ENCODE peak calls at places on chromosomes 16 and 17, in four cellular contexts. One of them, this sample, is unnamed.

GRCh38 chr17:78555741-78556401 is 21.3 kb downstream of the DNAH17 start:
- DNase-seq in OCI-LY7: no peak
- DNase-seq in heart right ventricle: no peak
- DNase-seq in Panc1: no peak
- DNase-seq in this sample: no peak

GRCh38 chr16:1296688-1297412 is 12.6 kb upstream of the UBE2I start:
- DNase-seq in OCI-LY7: peak; percentile 60
- DNase-seq in Panc1: peak; percentile 98
- DNase-seq in heart right ventricle: no peak
- DNase-seq in this sample: peak; percentile 39

GRCh38 chr17:82835122-82835521 is 4.7 kb downstream of the ZNF750 start:
- DNase-seq in heart right ventricle: no peak
- DNase-seq in Panc1: no peak
- DNase-seq in OCI-LY7: no peak
- DNase-seq in this sample: no peak

GRCh38 chr17:38571833-38572274 is 33.9 kb downstream of the SRCIN1 start:
- DNase-seq in OCI-LY7: no peak
- DNase-seq in Panc1: no peak
- DNase-seq in heart right ventricle: no peak
- DNase-seq in this sample: no peak

GRCh38 chr17:36544049-36544319 is 735 bp upstream of the GGNBP2 start:
- DNase-seq in Panc1: no peak
- DNase-seq in heart right ventricle: no peak
- DNase-seq in OCI-LY7: peak; percentile 72
- DNase-seq in this sample: peak; percentile 60

GRCh38 chr16:77723108-77723514 is 797 bp downstream of the NUDT7 start:
- DNase-seq in heart right ventricle: peak; percentile 16
- DNase-seq in OCI-LY7: peak; percentile 43
- DNase-seq in Panc1: no peak
- DNase-seq in this sample: peak; percentile 75

GRCh38 chr16:4696172-4696904 is 3.0 kb downstream of the NUDT16L1 start:
- DNase-seq in Panc1: no peak
- DNase-seq in heart right ventricle: peak; percentile 60
- DNase-seq in OCI-LY7: no peak
- DNase-seq in this sample: peak; percentile 59

GRCh38 chr17:71402661-71403141 is 718.1 kb upstream of the SOX9 start:
- DNase-seq in heart right ventricle: no peak
- DNase-seq in Panc1: no peak
- DNase-seq in OCI-LY7: no peak
- DNase-seq in this sample: no peak

GRCh38 chr16:66361604-66362135 is 4.8 kb upstream of the CDH5 start:
- DNase-seq in Panc1: no peak
- DNase-seq in heart right ventricle: no peak
- DNase-seq in OCI-LY7: no peak
- DNase-seq in this sample: no peak

GRCh38 chr17:31442860-31443259 is 51.4 kb downstream of the RAB11FIP4 start:
- DNase-seq in heart right ventricle: no peak
- DNase-seq in Panc1: no peak
- DNase-seq in OCI-LY7: no peak
- DNase-seq in this sample: peak; percentile 78

GRCh38 chr16:66649636-66650205 is 45.2 kb downstream of the CMTM3 start:
- DNase-seq in heart right ventricle: no peak
- DNase-seq in Panc1: no peak
- DNase-seq in OCI-LY7: no peak
- DNase-seq in this sample: no peak

GRCh38 chr17:75356260-75356937 is 49.1 kb downstream of the GRB2 start:
- DNase-seq in Panc1: no peak
- DNase-seq in heart right ventricle: no peak
- DNase-seq in OCI-LY7: no peak
- DNase-seq in this sample: no peak

GRCh38 chr17:60463157-60463820 is 41.0 kb downstream of the CHCT1 start:
- DNase-seq in OCI-LY7: no peak
- DNase-seq in heart right ventricle: no peak
- DNase-seq in Panc1: no peak
- DNase-seq in this sample: no peak

GRCh38 chr16:4517812-4518211 is 20.8 kb downstream of the CDIP1 start:
- DNase-seq in Panc1: no peak
- DNase-seq in heart right ventricle: no peak
- DNase-seq in OCI-LY7: peak; percentile 49
- DNase-seq in this sample: peak; percentile 32

GRCh38 chr17:77253611-77254051 is 112.9 kb downstream of the SEC14L1 start:
- DNase-seq in Panc1: no peak
- DNase-seq in heart right ventricle: no peak
- DNase-seq in OCI-LY7: peak; percentile 28
- DNase-seq in this sample: no peak

GRCh38 chr17:39082482-39082881 is 69.0 kb downstream of the PLXDC1 start:
- DNase-seq in OCI-LY7: no peak
- DNase-seq in heart right ventricle: no peak
- DNase-seq in Panc1: no peak
- DNase-seq in this sample: peak; percentile 94

GRCh38 chr16:31331807-31332301 is 23.1 kb upstream of the ITGAX start:
- DNase-seq in OCI-LY7: no peak
- DNase-seq in heart right ventricle: no peak
- DNase-seq in Panc1: no peak
- DNase-seq in this sample: no peak

GRCh38 chr16:31334934-31335333 is 20.0 kb upstream of the ITGAX start:
- DNase-seq in heart right ventricle: no peak
- DNase-seq in Panc1: no peak
- DNase-seq in OCI-LY7: no peak
- DNase-seq in this sample: no peak

GRCh38 chr16:31332544-31332943 is 22.4 kb upstream of the ITGAX start:
- DNase-seq in heart right ventricle: no peak
- DNase-seq in OCI-LY7: no peak
- DNase-seq in Panc1: no peak
- DNase-seq in this sample: no peak

GRCh38 chr16:31335431-31335830 is 19.5 kb upstream of the ITGAX start:
- DNase-seq in Panc1: no peak
- DNase-seq in heart right ventricle: no peak
- DNase-seq in OCI-LY7: no peak
- DNase-seq in this sample: no peak

GRCh38 chr16:31333686-31334649 is 21.0 kb upstream of the ITGAX start:
- DNase-seq in Panc1: peak; percentile 27
- DNase-seq in OCI-LY7: peak; percentile 51
- DNase-seq in heart right ventricle: no peak
- DNase-seq in this sample: peak; percentile 9
- TF ChIP-seq CTCF in Panc1: peak; percentile 50
- TF ChIP-seq CTCF in OCI-LY7: peak; percentile 64
- TF ChIP-seq CTCF in heart right ventricle: peak; percentile 34
- TF ChIP-seq CTCF in this sample: peak; percentile 26

GRCh38 chr16:89837014-89837546 is 8.8 kb downstream of the SPIRE2 start:
- DNase-seq in Panc1: no peak
- DNase-seq in OCI-LY7: no peak
- DNase-seq in heart right ventricle: no peak
- DNase-seq in this sample: no peak
- H3K4me3 ChIP-seq in Panc1: no peak overlapping the region
- H3K4me3 ChIP-seq in OCI-LY7: peak overlapping the region; percentile 49
- H3K4me3 ChIP-seq in heart right ventricle: no peak overlapping the region
- H3K4me3 ChIP-seq in this sample: no peak overlapping the region

GRCh38 chr17:58136669-58137279 is 11.4 kb upstream of the OR4D1 start:
- DNase-seq in Panc1: no peak
- DNase-seq in OCI-LY7: peak; percentile 44
- DNase-seq in heart right ventricle: no peak
- DNase-seq in this sample: no peak
- TF ChIP-seq CTCF in Panc1: peak; percentile 82
- TF ChIP-seq CTCF in OCI-LY7: peak; percentile 78
- TF ChIP-seq CTCF in heart right ventricle: peak; percentile 23
- TF ChIP-seq CTCF in this sample: peak; percentile 43

GRCh38 chr16:50275428-50276127 is 9.2 kb downstream of the ADCY7 start:
- DNase-seq in heart right ventricle: no peak
- DNase-seq in Panc1: no peak
- DNase-seq in OCI-LY7: peak; percentile 37
- DNase-seq in this sample: no peak

GRCh38 chr16:50273382-50273690 is 7.0 kb downstream of the ADCY7 start:
- DNase-seq in Panc1: no peak
- DNase-seq in heart right ventricle: no peak
- DNase-seq in OCI-LY7: no peak
- DNase-seq in this sample: no peak

GRCh38 chr16:50276128-50276444 is 9.7 kb downstream of the ADCY7 start:
- DNase-seq in OCI-LY7: no peak
- DNase-seq in heart right ventricle: no peak
- DNase-seq in Panc1: no peak
- DNase-seq in this sample: no peak

GRCh38 chr16:50273888-50274770 is 7.8 kb downstream of the ADCY7 start:
- DNase-seq in heart right ventricle: no peak
- DNase-seq in Panc1: no peak
- DNase-seq in OCI-LY7: peak; percentile 85
- DNase-seq in this sample: no peak

GRCh38 chr16:50274771-50275415 is 8.5 kb downstream of the ADCY7 start:
- DNase-seq in Panc1: no peak
- DNase-seq in heart right ventricle: no peak
- DNase-seq in OCI-LY7: peak; percentile 18
- DNase-seq in this sample: no peak
- H3K4me3 ChIP-seq in Panc1: no peak overlapping the region
- H3K4me3 ChIP-seq in heart right ventricle: peak overlapping the region; percentile 33
- H3K4me3 ChIP-seq in OCI-LY7: peak overlapping the region; percentile 75
- H3K4me3 ChIP-seq in this sample: no peak overlapping the region

GRCh38 chr17:59362811-59363205 is 31.4 kb downstream of the YPEL2 start:
- DNase-seq in heart right ventricle: no peak
- DNase-seq in Panc1: no peak
- DNase-seq in OCI-LY7: no peak
- DNase-seq in this sample: no peak

GRCh38 chr17:59365383-59365981 is 34.0 kb downstream of the YPEL2 start:
- DNase-seq in Panc1: no peak
- DNase-seq in heart right ventricle: no peak
- DNase-seq in OCI-LY7: peak; percentile 35
- DNase-seq in this sample: no peak

GRCh38 chr17:59366040-59366757 is 34.7 kb downstream of the YPEL2 start:
- DNase-seq in OCI-LY7: no peak
- DNase-seq in Panc1: no peak
- DNase-seq in heart right ventricle: no peak
- DNase-seq in this sample: no peak

GRCh38 chr17:59361386-59361785 is 29.9 kb downstream of the YPEL2 start:
- DNase-seq in OCI-LY7: no peak
- DNase-seq in Panc1: no peak
- DNase-seq in heart right ventricle: no peak
- DNase-seq in this sample: peak; percentile 94

GRCh38 chr17:59361916-59362810 is 30.7 kb downstream of the YPEL2 start:
- DNase-seq in heart right ventricle: no peak
- DNase-seq in Panc1: no peak
- DNase-seq in OCI-LY7: peak; percentile 79
- DNase-seq in this sample: peak; percentile 84
- TF ChIP-seq CTCF in heart right ventricle: no peak
- TF ChIP-seq CTCF in Panc1: no peak
- TF ChIP-seq CTCF in OCI-LY7: no peak
- TF ChIP-seq CTCF in this sample: no peak

GRCh38 chr17:8675306-8675705 is 44.8 kb upstream of the MYH10 start:
- DNase-seq in heart right ventricle: no peak
- DNase-seq in Panc1: no peak
- DNase-seq in OCI-LY7: no peak
- DNase-seq in this sample: no peak
- H3K4me3 ChIP-seq in heart right ventricle: no peak overlapping the region
- H3K4me3 ChIP-seq in Panc1: no peak overlapping the region
- H3K4me3 ChIP-seq in OCI-LY7: no peak overlapping the region
- H3K4me3 ChIP-seq in this sample: no peak overlapping the region

GRCh38 chr17:81253358-81254131 is 14.4 kb downstream of the NDUFAF8 start:
- DNase-seq in Panc1: peak; percentile 15
- DNase-seq in OCI-LY7: peak; percentile 63
- DNase-seq in heart right ventricle: no peak
- DNase-seq in this sample: peak; percentile 50

GRCh38 chr17:81257533-81257932 is 18.4 kb downstream of the NDUFAF8 start:
- DNase-seq in Panc1: no peak
- DNase-seq in OCI-LY7: no peak
- DNase-seq in heart right ventricle: peak; percentile 8
- DNase-seq in this sample: no peak

GRCh38 chr17:81252336-81253329 is 13.5 kb downstream of the NDUFAF8 start:
- DNase-seq in OCI-LY7: peak; percentile 31
- DNase-seq in heart right ventricle: peak; percentile 13
- DNase-seq in Panc1: no peak
- DNase-seq in this sample: no peak

GRCh38 chr17:81256616-81257015 is 17.5 kb downstream of the NDUFAF8 start:
- DNase-seq in OCI-LY7: no peak
- DNase-seq in heart right ventricle: peak; percentile 5
- DNase-seq in Panc1: no peak
- DNase-seq in this sample: peak; percentile 80

GRCh38 chr17:81254955-81255717 is 16.0 kb downstream of the NDUFAF8 start:
- DNase-seq in heart right ventricle: peak; percentile 85
- DNase-seq in Panc1: no peak
- DNase-seq in OCI-LY7: no peak
- DNase-seq in this sample: peak; percentile 74
- TF ChIP-seq CTCF in heart right ventricle: peak; percentile 67
- TF ChIP-seq CTCF in Panc1: peak; percentile 75
- TF ChIP-seq CTCF in OCI-LY7: peak; percentile 59
- TF ChIP-seq CTCF in this sample: peak; percentile 74

GRCh38 chr16:22843122-22843521 is 29.2 kb downstream of the HS3ST2 start:
- DNase-seq in OCI-LY7: no peak
- DNase-seq in heart right ventricle: no peak
- DNase-seq in Panc1: no peak
- DNase-seq in this sample: no peak
- H3K4me3 ChIP-seq in OCI-LY7: no peak overlapping the region
- H3K4me3 ChIP-seq in heart right ventricle: no peak overlapping the region
- H3K4me3 ChIP-seq in Panc1: no peak overlapping the region
- H3K4me3 ChIP-seq in this sample: no peak overlapping the region

GRCh38 chr17:40859536-40859935 is 7.5 kb downstream of the KRT12 start:
- DNase-seq in OCI-LY7: no peak
- DNase-seq in Panc1: no peak
- DNase-seq in heart right ventricle: no peak
- DNase-seq in this sample: peak; percentile 11

GRCh38 chr17:40864661-40865380 is 2.2 kb downstream of the KRT12 start:
- DNase-seq in Panc1: no peak
- DNase-seq in OCI-LY7: no peak
- DNase-seq in heart right ventricle: no peak
- DNase-seq in this sample: no peak

GRCh38 chr17:40866838-40867237 is at the start of gene KRT12:
- DNase-seq in Panc1: no peak
- DNase-seq in heart right ventricle: no peak
- DNase-seq in OCI-LY7: no peak
- DNase-seq in this sample: no peak

GRCh38 chr17:40857535-40857934 is 9.5 kb downstream of the KRT12 start:
- DNase-seq in heart right ventricle: no peak
- DNase-seq in OCI-LY7: no peak
- DNase-seq in Panc1: no peak
- DNase-seq in this sample: peak; percentile 74

DNA sequence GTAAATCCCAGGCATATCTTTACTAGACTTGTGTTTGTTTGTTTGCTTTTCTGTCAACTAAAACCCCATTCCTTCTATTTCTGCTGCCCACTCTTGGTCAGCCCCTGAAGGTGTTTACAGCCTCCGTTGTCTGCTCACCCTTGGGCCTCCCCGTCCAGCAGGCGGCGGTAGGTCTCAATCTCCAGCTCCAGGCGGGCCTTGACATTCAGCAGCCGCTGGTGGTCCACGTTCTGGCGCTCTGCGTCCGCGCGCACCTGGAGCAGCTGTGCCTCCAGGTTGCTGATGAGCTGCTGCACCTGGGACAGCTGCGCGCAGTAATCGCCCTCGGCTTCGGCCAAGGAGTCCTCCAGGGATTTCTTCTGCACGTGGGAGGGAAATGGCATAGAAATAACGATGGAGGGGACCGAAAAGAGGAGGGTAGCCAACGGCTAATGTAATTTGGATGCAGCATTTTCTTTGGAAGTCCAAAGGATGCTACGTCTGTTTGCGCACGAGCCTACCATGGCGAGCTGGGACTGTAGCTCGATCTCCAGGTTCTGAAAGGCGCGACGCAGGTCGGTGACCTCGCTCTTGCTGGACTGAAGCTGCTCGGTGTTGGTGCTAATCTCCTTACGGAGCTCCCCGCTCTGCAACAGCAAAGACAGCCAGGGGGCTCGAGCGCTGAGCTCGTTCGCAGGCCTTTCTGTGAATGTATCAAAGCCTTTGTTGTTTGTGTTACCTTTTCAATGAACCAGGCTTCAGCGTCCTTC is 3.9 kb downstream of the KRT12 start:
- DNase-seq in OCI-LY7: peak; percentile 8
- DNase-seq in Panc1: no peak
- DNase-seq in heart right ventricle: peak; percentile 12
- DNase-seq in this sample: no peak
- TF ChIP-seq CTCF in OCI-LY7: peak; percentile 54
- TF ChIP-seq CTCF in Panc1: no peak
- TF ChIP-seq CTCF in heart right ventricle: no peak
- TF ChIP-seq CTCF in this sample: no peak

This sample was measured in fibroblast of the aortic adventitia.